ENCODE peak calls at places on chromosomes 6 and 20, in six cellular contexts. O is AG20443; F is AG09309; W is IMR-90; E is stimulated activated CD8-positive, alpha-beta memory T cell treated with anti-CD3 and anti-CD28 coated beads, Interleukin-4, amount 100 ng/mL, for 4 hours; L is hippocampal formation. C is an unnamed sample.

GRCh38 chr6:9537381-9537780 is 877.5 kb downstream of the TFAP2A start:
- DNase-seq in O (peak; percentile 38), F (peak; percentile 53), W (peak; percentile 25), E (no peak), L (no peak), C (no peak)

GRCh38 chr6:153059757-153060156 is 57.2 kb upstream of the MTRF1L start:
- DNase-seq in O (no peak), F (no peak), W (no peak), E (no peak), L (no peak), C (no peak)

GRCh38 chr6:38177885-38178583 is 358.5 kb downstream of the ZFAND3 start:
- DNase-seq in O (no peak), F (no peak), W (no peak), E (no peak), L (no peak), C (no peak)

GRCh38 chr20:37518606-37519507 is 2.2 kb upstream of the NNAT start:
- DNase-seq in O (no peak), F (no peak), W (no peak), E (no peak), L (no peak), C (no peak)

GRCh38 chr6:111482236-111482958 is 621 bp downstream of the REV3L start:
- DNase-seq in O (peak; percentile 61), F (no peak), W (peak; percentile 28), E (peak; percentile 12), L (peak; percentile 69), C (peak; percentile 38)

GRCh38 chr6:110886555-110887167 is 12.1 kb downstream of the AMD1 start:
- DNase-seq in O (no peak), F (no peak), W (no peak), E (no peak), L (no peak), C (no peak)

GRCh38 chr6:21022343-21023107 is 488.3 kb downstream of the CDKAL1 start:
- DNase-seq in O (no peak), F (no peak), W (peak; percentile 82), E (no peak), L (no peak), C (no peak)

GRCh38 chr6:110415297-110415916 is at the start of gene DDO:
- DNase-seq in O (peak; percentile 85), F (no peak), W (peak; percentile 22), E (no peak), L (peak; percentile 87), C (no peak)

GRCh38 chr6:82040405-82041221 is 206.9 kb downstream of the IBTK start:
- DNase-seq in O (peak; percentile 60), F (no peak), W (peak; percentile 59), E (no peak), L (peak; percentile 8), C (no peak)